ENCODE peak calls at places on chromosomes 3 and 15, in nine cellular contexts. One of them, this sample, is unnamed.

GRCh38 chr15:75565062-75565970 is 13.8 kb downstream of the PTPN9 start:
- DNase-seq in adrenal gland: no peak
- DNase-seq in lung: no peak
- DNase-seq in stomach: no peak
- DNase-seq in K562: no peak
- DNase-seq in left ventricle myocardium inferior: no peak
- DNase-seq in fibroblast of lung: peak; percentile 62
- DNase-seq in cardiac muscle cell: no peak
- DNase-seq in neural progenitor cell: no peak
- DNase-seq in this sample: no peak

GRCh38 chr3:5022187-5022965 is 43.1 kb downstream of the BHLHE40 start:
- DNase-seq in adrenal gland: no peak
- DNase-seq in lung: no peak
- DNase-seq in stomach: no peak
- DNase-seq in K562: no peak
- DNase-seq in left ventricle myocardium inferior: no peak
- DNase-seq in fibroblast of lung: peak; percentile 55
- DNase-seq in cardiac muscle cell: no peak
- DNase-seq in neural progenitor cell: no peak
- DNase-seq in this sample: no peak

GRCh38 chr15:57284535-57284934 is 91.8 kb upstream of the CGNL1 start:
- DNase-seq in adrenal gland: no peak
- DNase-seq in lung: no peak
- DNase-seq in stomach: no peak
- DNase-seq in K562: no peak
- DNase-seq in left ventricle myocardium inferior: no peak
- DNase-seq in fibroblast of lung: no peak
- DNase-seq in cardiac muscle cell: no peak
- DNase-seq in neural progenitor cell: no peak
- DNase-seq in this sample: no peak

GRCh38 chr3:171772427-171773056 is 37.7 kb downstream of the PLD1 start:
- DNase-seq in adrenal gland: peak; percentile 69
- DNase-seq in lung: peak; percentile 39
- DNase-seq in stomach: peak; percentile 60
- DNase-seq in K562: peak; percentile 80
- DNase-seq in left ventricle myocardium inferior: no peak
- DNase-seq in fibroblast of lung: peak; percentile 55
- DNase-seq in cardiac muscle cell: peak; percentile 82
- DNase-seq in neural progenitor cell: peak; percentile 73
- DNase-seq in this sample: no peak

GRCh38 chr3:142853270-142854163 is 35.4 kb downstream of the PCOLCE2 start:
- DNase-seq in adrenal gland: peak; percentile 19
- DNase-seq in lung: no peak
- DNase-seq in stomach: peak; percentile 32
- DNase-seq in K562: no peak
- DNase-seq in left ventricle myocardium inferior: peak; percentile 78
- DNase-seq in fibroblast of lung: peak; percentile 81
- DNase-seq in cardiac muscle cell: peak; percentile 38
- DNase-seq in neural progenitor cell: no peak
- DNase-seq in this sample: peak; percentile 88

GRCh38 chr3:108093616-108094015 is 2.8 kb upstream of the CD47 start:
- DNase-seq in adrenal gland: no peak
- DNase-seq in lung: no peak
- DNase-seq in stomach: no peak
- DNase-seq in K562: no peak
- DNase-seq in left ventricle myocardium inferior: no peak
- DNase-seq in fibroblast of lung: no peak
- DNase-seq in cardiac muscle cell: no peak
- DNase-seq in neural progenitor cell: no peak
- DNase-seq in this sample: no peak

GRCh38 chr3:40337136-40338108 is 27.9 kb downstream of the EIF1B start:
- DNase-seq in adrenal gland: no peak
- DNase-seq in lung: no peak
- DNase-seq in stomach: no peak
- DNase-seq in K562: peak; percentile 61
- DNase-seq in left ventricle myocardium inferior: no peak
- DNase-seq in fibroblast of lung: no peak
- DNase-seq in cardiac muscle cell: no peak
- DNase-seq in neural progenitor cell: no peak
- DNase-seq in this sample: no peak

GRCh38 chr15:90750186-90750585 is 33.0 kb downstream of the BLM start:
- DNase-seq in adrenal gland: no peak
- DNase-seq in lung: no peak
- DNase-seq in stomach: no peak
- DNase-seq in K562: no peak
- DNase-seq in left ventricle myocardium inferior: no peak
- DNase-seq in fibroblast of lung: peak; percentile 43
- DNase-seq in cardiac muscle cell: no peak
- DNase-seq in neural progenitor cell: no peak
- DNase-seq in this sample: no peak

GRCh38 chr3:136194409-136195257 is 1.5 kb downstream of the MSL2 start:
- DNase-seq in adrenal gland: peak; percentile 39
- DNase-seq in lung: peak; percentile 34
- DNase-seq in stomach: peak; percentile 43
- DNase-seq in K562: peak; percentile 39
- DNase-seq in left ventricle myocardium inferior: peak; percentile 36
- DNase-seq in fibroblast of lung: peak; percentile 29
- DNase-seq in cardiac muscle cell: no peak
- DNase-seq in neural progenitor cell: peak; percentile 76
- DNase-seq in this sample: no peak

GRCh38 chr3:73451276-73451973 is 173.3 kb downstream of the PDZRN3 start:
- DNase-seq in adrenal gland: no peak
- DNase-seq in lung: no peak
- DNase-seq in stomach: peak; percentile 29
- DNase-seq in K562: no peak
- DNase-seq in left ventricle myocardium inferior: no peak
- DNase-seq in fibroblast of lung: no peak
- DNase-seq in cardiac muscle cell: no peak
- DNase-seq in neural progenitor cell: no peak
- DNase-seq in this sample: no peak

GRCh38 chr3:15989419-15989818 is 185.1 kb upstream of the GALNT15 start:
- DNase-seq in adrenal gland: no peak
- DNase-seq in lung: no peak
- DNase-seq in stomach: no peak
- DNase-seq in K562: no peak
- DNase-seq in left ventricle myocardium inferior: no peak
- DNase-seq in fibroblast of lung: no peak
- DNase-seq in cardiac muscle cell: peak; percentile 8
- DNase-seq in neural progenitor cell: no peak
- DNase-seq in this sample: no peak
- TF ChIP-seq CTCF in adrenal gland: no peak
- TF ChIP-seq CTCF in lung: no peak
- TF ChIP-seq CTCF in stomach: no peak
- TF ChIP-seq CTCF in K562: peak; percentile 46
- TF ChIP-seq CTCF in left ventricle myocardium inferior: peak; percentile 20
- TF ChIP-seq CTCF in fibroblast of lung: peak; percentile 34
- TF ChIP-seq CTCF in cardiac muscle cell: peak; percentile 46
- TF ChIP-seq CTCF in neural progenitor cell: peak; percentile 24
- TF ChIP-seq CTCF in this sample: peak; percentile 19

GRCh38 chr3:178847170-178847569 is 224.4 kb downstream of the ZMAT3 start:
- DNase-seq in adrenal gland: no peak
- DNase-seq in lung: no peak
- DNase-seq in stomach: no peak
- DNase-seq in K562: no peak
- DNase-seq in left ventricle myocardium inferior: no peak
- DNase-seq in fibroblast of lung: peak; percentile 36
- DNase-seq in cardiac muscle cell: peak; percentile 6
- DNase-seq in neural progenitor cell: no peak
- DNase-seq in this sample: no peak
- H3K4me1 ChIP-seq in adrenal gland: no peaks in the 10 kb centered on the region
- H3K4me1 ChIP-seq in lung: peaks cover 14% of the 10 kb centered on the region
- H3K4me1 ChIP-seq in stomach: peaks cover 16% of the 10 kb centered on the region
- H3K4me1 ChIP-seq in K562: no peaks in the 10 kb centered on the region
- H3K4me1 ChIP-seq in left ventricle myocardium inferior: peaks cover 38% of the 10 kb centered on the region
- H3K4me1 ChIP-seq in fibroblast of lung: no peaks in the 10 kb centered on the region
- H3K4me1 ChIP-seq in cardiac muscle cell: no peaks in the 10 kb centered on the region
- H3K4me1 ChIP-seq in neural progenitor cell: no peaks in the 10 kb centered on the region
- H3K4me1 ChIP-seq in this sample: no peaks in the 10 kb centered on the region

GRCh38 chr3:188316021-188316722 is 162.2 kb downstream of the LPP start:
- DNase-seq in adrenal gland: peak; percentile 31
- DNase-seq in lung: no peak
- DNase-seq in stomach: no peak
- DNase-seq in K562: no peak
- DNase-seq in left ventricle myocardium inferior: no peak
- DNase-seq in fibroblast of lung: no peak
- DNase-seq in cardiac muscle cell: peak; percentile 32
- DNase-seq in neural progenitor cell: no peak
- DNase-seq in this sample: no peak
- H3K27ac ChIP-seq in adrenal gland: no peak overlapping the region
- H3K27ac ChIP-seq in lung: no peak overlapping the region
- H3K27ac ChIP-seq in stomach: no peak overlapping the region
- H3K27ac ChIP-seq in K562: no peak overlapping the region
- H3K27ac ChIP-seq in left ventricle myocardium inferior: peak overlapping the region; percentile 60
- H3K27ac ChIP-seq in fibroblast of lung: no peak overlapping the region
- H3K27ac ChIP-seq in cardiac muscle cell: no peak overlapping the region
- H3K27ac ChIP-seq in neural progenitor cell: no peak overlapping the region
- H3K27ac ChIP-seq in this sample: no peak overlapping the region

DNA sequence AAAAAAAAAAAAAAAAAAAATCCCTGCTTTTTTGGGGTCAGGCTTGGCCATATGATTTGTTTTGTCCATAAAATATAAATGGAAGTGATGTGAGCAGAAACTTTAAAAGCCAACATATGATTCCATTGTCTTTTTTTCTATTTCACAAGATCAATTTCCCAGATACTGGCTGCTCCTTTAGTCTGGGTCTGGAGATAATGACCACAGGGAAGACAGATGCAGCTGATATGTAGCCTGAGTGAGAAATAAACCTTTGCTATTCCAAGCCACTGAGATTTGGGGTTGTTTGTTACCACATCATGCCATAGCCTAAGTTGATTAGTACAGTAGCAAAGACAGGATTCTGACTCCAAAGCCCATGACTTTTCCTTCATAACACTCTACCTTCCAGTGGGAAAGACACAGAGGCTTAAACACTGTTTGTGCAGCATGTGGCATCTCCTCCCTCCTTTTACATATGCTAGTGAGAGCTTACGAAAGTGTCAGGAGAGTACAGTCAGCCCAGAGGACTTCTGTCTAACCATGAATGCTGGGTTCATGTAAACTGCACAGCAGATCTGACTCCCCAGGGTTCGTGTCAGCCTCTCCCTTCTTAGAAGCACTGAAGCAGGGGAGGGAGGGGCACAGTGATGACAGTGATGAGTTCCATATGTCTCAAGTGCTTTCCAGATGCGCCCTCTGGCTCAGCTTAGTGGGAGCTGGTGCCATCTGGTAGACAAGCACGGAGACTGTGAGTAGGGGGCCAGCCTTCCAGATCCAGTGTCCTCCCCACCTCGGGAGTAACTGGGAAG is 36.7 kb upstream of the SLC7A14 start:
- DNase-seq in adrenal gland: peak; percentile 20
- DNase-seq in lung: no peak
- DNase-seq in stomach: no peak
- DNase-seq in K562: peak; percentile 68
- DNase-seq in left ventricle myocardium inferior: peak; percentile 34
- DNase-seq in fibroblast of lung: peak; percentile 66
- DNase-seq in cardiac muscle cell: peak; percentile 78
- DNase-seq in neural progenitor cell: no peak
- DNase-seq in this sample: no peak
- TF ChIP-seq CTCF in adrenal gland: no peak
- TF ChIP-seq CTCF in lung: no peak
- TF ChIP-seq CTCF in stomach: no peak
- TF ChIP-seq CTCF in K562: no peak
- TF ChIP-seq CTCF in left ventricle myocardium inferior: no peak
- TF ChIP-seq CTCF in fibroblast of lung: peak; percentile 24
- TF ChIP-seq CTCF in cardiac muscle cell: no peak
- TF ChIP-seq CTCF in neural progenitor cell: no peak
- TF ChIP-seq CTCF in this sample: no peak

GRCh38 chr15:66864086-66864830 is 162.2 kb downstream of the SMAD6 start:
- DNase-seq in adrenal gland: no peak
- DNase-seq in lung: no peak
- DNase-seq in stomach: peak; percentile 8
- DNase-seq in K562: no peak
- DNase-seq in left ventricle myocardium inferior: no peak
- DNase-seq in fibroblast of lung: no peak
- DNase-seq in cardiac muscle cell: no peak
- DNase-seq in neural progenitor cell: no peak
- DNase-seq in this sample: peak; percentile 63
- H3K4me1 ChIP-seq in adrenal gland: no peaks in the 10 kb centered on the region
- H3K4me1 ChIP-seq in lung: no peaks in the 10 kb centered on the region
- H3K4me1 ChIP-seq in stomach: peaks cover 9% of the 10 kb centered on the region
- H3K4me1 ChIP-seq in K562: no peaks in the 10 kb centered on the region
- H3K4me1 ChIP-seq in left ventricle myocardium inferior: peaks cover 29% of the 10 kb centered on the region
- H3K4me1 ChIP-seq in fibroblast of lung: peaks cover 17% of the 10 kb centered on the region
- H3K4me1 ChIP-seq in cardiac muscle cell: peaks cover 11% of the 10 kb centered on the region
- H3K4me1 ChIP-seq in neural progenitor cell: peaks cover 4% of the 10 kb centered on the region
- H3K4me1 ChIP-seq in this sample: peaks cover 3% of the 10 kb centered on the region

GRCh38 chr15:80852676-80853075 is 73.5 kb downstream of the CEMIP start:
- DNase-seq in adrenal gland: no peak
- DNase-seq in lung: peak; percentile 49
- DNase-seq in stomach: no peak
- DNase-seq in K562: no peak
- DNase-seq in left ventricle myocardium inferior: no peak
- DNase-seq in fibroblast of lung: no peak
- DNase-seq in cardiac muscle cell: no peak
- DNase-seq in neural progenitor cell: no peak
- DNase-seq in this sample: no peak
- H3K27ac ChIP-seq in adrenal gland: no peak overlapping the region
- H3K27ac ChIP-seq in lung: no peak overlapping the region
- H3K27ac ChIP-seq in stomach: no peak overlapping the region
- H3K27ac ChIP-seq in K562: no peak overlapping the region
- H3K27ac ChIP-seq in left ventricle myocardium inferior: no peak overlapping the region
- H3K27ac ChIP-seq in fibroblast of lung: no peak overlapping the region
- H3K27ac ChIP-seq in cardiac muscle cell: no peak overlapping the region
- H3K27ac ChIP-seq in neural progenitor cell: no peak overlapping the region
- H3K27ac ChIP-seq in this sample: peak overlapping the region; percentile 95

GRCh38 chr15:95760508-95760907 is 570.0 kb upstream of the NR2F2 start:
- DNase-seq in adrenal gland: peak; percentile 38
- DNase-seq in lung: no peak
- DNase-seq in stomach: no peak
- DNase-seq in K562: peak; percentile 56
- DNase-seq in left ventricle myocardium inferior: no peak
- DNase-seq in fibroblast of lung: no peak
- DNase-seq in cardiac muscle cell: peak; percentile 29
- DNase-seq in neural progenitor cell: peak; percentile 81
- DNase-seq in this sample: no peak
- TF ChIP-seq CTCF in adrenal gland: no peak
- TF ChIP-seq CTCF in lung: no peak
- TF ChIP-seq CTCF in stomach: no peak
- TF ChIP-seq CTCF in K562: peak; percentile 56
- TF ChIP-seq CTCF in left ventricle myocardium inferior: no peak
- TF ChIP-seq CTCF in fibroblast of lung: no peak
- TF ChIP-seq CTCF in cardiac muscle cell: no peak
- TF ChIP-seq CTCF in neural progenitor cell: peak; percentile 75
- TF ChIP-seq CTCF in this sample: peak; percentile 62

GRCh38 chr15:91861223-91861622 is 7.7 kb downstream of the SLCO3A1 start:
- DNase-seq in adrenal gland: no peak
- DNase-seq in lung: no peak
- DNase-seq in stomach: no peak
- DNase-seq in K562: no peak
- DNase-seq in left ventricle myocardium inferior: no peak
- DNase-seq in fibroblast of lung: peak; percentile 8
- DNase-seq in cardiac muscle cell: no peak
- DNase-seq in neural progenitor cell: peak; percentile 29
- DNase-seq in this sample: no peak
- H3K4me1 ChIP-seq in adrenal gland: peaks cover 11% of the 10 kb centered on the region
- H3K4me1 ChIP-seq in lung: peaks cover 22% of the 10 kb centered on the region
- H3K4me1 ChIP-seq in stomach: peaks cover 42% of the 10 kb centered on the region
- H3K4me1 ChIP-seq in K562: no peaks in the 10 kb centered on the region
- H3K4me1 ChIP-seq in left ventricle myocardium inferior: peaks cover 98% of the 10 kb centered on the region
- H3K4me1 ChIP-seq in fibroblast of lung: peaks cover 16% of the 10 kb centered on the region
- H3K4me1 ChIP-seq in cardiac muscle cell: peaks cover 50% of the 10 kb centered on the region
- H3K4me1 ChIP-seq in neural progenitor cell: peaks cover 25% of the 10 kb centered on the region
- H3K4me1 ChIP-seq in this sample: peaks cover 41% of the 10 kb centered on the region